ENCODE peak calls at places on chromosomes 2 and 18, in five cellular contexts. P, V, D, C and L are unnamed samples.

GRCh38 chr2:26724004-26724750 is 31.7 kb downstream of the KCNK3 start:
- DNase-seq in P (no peak), V (peak), D (peak), C (peak), L (no peak)

GRCh38 chr18:2906522-2907458 is 60.0 kb downstream of the EMILIN2 start:
- DNase-seq in P (peak), V (no peak), D (no peak), C (peak), L (peak)

GRCh38 chr2:121243821-121244460 is 41.1 kb downstream of the TFCP2L1 start:
- DNase-seq in P (peak), V (no peak), D (no peak), C (no peak), L (no peak)

GRCh38 chr2:176147790-176148496 is 3.4 kb upstream of the HOXD4 start:
- DNase-seq in P (no peak), V (no peak), D (no peak), C (no peak), L (no peak)

GRCh38 chr2:74566423-74567085 is 12.0 kb downstream of the DOK1 start:
- DNase-seq in P (no peak), V (no peak), D (no peak), C (no peak), L (no peak)

GRCh38 chr2:112481528-112482228 is at the start of gene TTL:
- DNase-seq in P (peak), V (peak), D (no peak), C (peak), L (peak)

GRCh38 chr2:46644690-46645385 is 165.5 kb downstream of the TMEM247 start:
- DNase-seq in P (no peak), V (no peak), D (no peak), C (peak), L (no peak)

GRCh38 chr18:12121175-12122095 is 27.8 kb downstream of the ANKRD62 start:
- DNase-seq in P (no peak), V (no peak), D (peak), C (peak), L (no peak)

GRCh38 chr2:159584796-159585195 is 31.6 kb downstream of the BAZ2B start:
- DNase-seq in P (no peak), V (no peak), D (no peak), C (no peak), L (no peak)

GRCh38 chr2:42495611-42496010 is 1.8 kb upstream of the KCNG3 start:
- DNase-seq in P (no peak), V (no peak), D (no peak), C (no peak), L (no peak)

GRCh38 chr2:154452906-154453493 is 245.5 kb upstream of the KCNJ3 start:
- DNase-seq in P (no peak), V (no peak), D (peak), C (peak), L (no peak)

GRCh38 chr2:111692311-111692710 is 191.7 kb downstream of the ANAPC1 start:
- DNase-seq in P (no peak), V (no peak), D (no peak), C (no peak), L (no peak)

GRCh38 chr2:191844706-191845105 is 2.2 kb downstream of the CAVIN2 start:
- DNase-seq in P (no peak), V (no peak), D (no peak), C (no peak), L (no peak)

GRCh38 chr2:169849710-169850109 is 22.5 kb downstream of the UBR3 start:
- DNase-seq in P (no peak), V (no peak), D (no peak), C (no peak), L (no peak)

DNA sequence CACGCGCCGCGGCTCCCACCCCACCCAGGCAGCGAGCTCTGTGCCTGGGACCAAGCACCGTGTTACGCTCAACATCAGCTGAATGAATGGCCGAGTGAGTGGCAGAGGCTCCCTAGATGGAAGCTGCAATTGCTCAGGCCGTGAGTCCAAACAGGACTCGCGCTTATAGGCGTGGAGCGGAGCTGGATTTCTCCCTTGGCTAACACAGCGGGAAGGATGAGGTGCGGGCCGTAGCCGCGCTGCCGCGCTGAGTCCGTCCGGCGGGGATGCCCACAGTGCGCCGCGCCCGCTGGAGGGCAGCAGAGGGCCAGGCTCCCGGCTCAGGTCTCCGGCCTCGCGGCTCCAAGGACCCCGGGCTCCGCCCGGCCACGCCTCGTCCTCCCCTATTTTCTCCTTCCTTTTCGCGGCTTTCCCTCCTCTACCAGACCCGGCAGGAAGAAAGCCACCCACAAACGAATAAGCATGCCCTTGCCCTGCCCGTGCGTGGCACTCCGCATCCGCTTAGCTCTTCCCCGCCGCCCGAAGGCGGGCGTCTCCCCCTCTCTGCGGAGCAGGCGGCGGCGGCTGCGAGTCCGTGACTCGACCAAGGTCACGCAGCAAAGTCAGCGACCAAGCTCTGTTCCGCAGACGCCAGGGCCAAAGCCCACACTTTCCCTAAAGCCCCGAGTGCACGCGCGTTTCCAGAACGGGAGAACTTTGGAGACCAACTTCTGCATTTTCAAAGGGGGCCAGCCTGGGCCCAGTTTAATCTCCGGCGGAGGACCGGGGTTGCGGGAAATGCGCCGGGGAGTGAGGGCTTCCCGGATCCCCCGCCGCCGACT is 48.5 kb downstream of the KCNIP3 start:
- DNase-seq in P (peak), V (peak), D (peak), C (peak), L (peak)
- TF ChIP-seq POLR2A in P (no peak), V (no peak), D (no peak), C (no peak), L (no peak)

GRCh38 chr2:238524584-238524983 is 97.9 kb downstream of the ASB1 start:
- DNase-seq in P (no peak), V (no peak), D (no peak), C (no peak), L (no peak)

GRCh38 chr2:238521870-238522269 is 95.1 kb downstream of the ASB1 start:
- DNase-seq in P (no peak), V (no peak), D (no peak), C (no peak), L (no peak)

GRCh38 chr2:238521002-238521401 is 94.3 kb downstream of the ASB1 start:
- DNase-seq in P (no peak), V (no peak), D (no peak), C (no peak), L (no peak)

GRCh38 chr2:238525990-238526389 is 99.3 kb downstream of the ASB1 start:
- DNase-seq in P (no peak), V (no peak), D (no peak), C (no peak), L (no peak)

GRCh38 chr2:238523158-238524110 is 96.7 kb downstream of the ASB1 start:
- DNase-seq in P (no peak), V (peak), D (no peak), C (no peak), L (no peak)
- TF ChIP-seq POLR2AphosphoS5 in P (no peak), V (peak), D (no peak), C (no peak), L (no peak)

GRCh38 chr2:127106998-127107621 is at the start of gene BIN1:
- DNase-seq in P (peak), V (peak), D (peak), C (peak), L (peak)
- TF ChIP-seq POLR2A in P (no peak), V (peak), D (no peak), C (peak), L (no peak)

DNA sequence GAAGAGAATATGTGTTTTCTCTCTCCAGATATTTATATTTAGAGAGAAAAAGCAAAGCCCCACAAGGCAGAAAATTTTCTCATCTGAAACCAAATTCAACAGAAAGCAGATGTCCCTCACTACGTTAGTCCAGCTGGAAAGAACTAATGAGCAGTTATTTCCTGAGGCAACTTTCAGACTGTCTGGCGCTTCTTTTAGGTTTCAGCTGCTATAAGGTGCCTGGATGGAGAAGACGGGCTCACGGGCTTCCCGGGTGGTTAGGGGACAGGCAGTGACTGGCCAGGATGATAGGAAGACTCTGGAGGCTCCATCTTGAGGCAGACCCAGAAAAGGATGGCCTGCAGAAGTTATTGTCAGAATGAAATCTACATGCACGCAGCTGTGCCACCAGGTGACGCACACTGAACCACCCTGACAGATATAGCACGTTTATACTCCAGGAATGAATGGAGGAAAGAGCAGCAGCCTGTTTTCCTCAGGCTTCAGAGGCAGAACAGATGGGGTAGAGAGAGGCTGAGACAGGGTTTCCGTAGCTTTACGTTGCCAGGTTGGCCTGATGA is 50.7 kb downstream of the MRPL35 start:
- DNase-seq in P (no peak), V (peak), D (no peak), C (no peak), L (no peak)
- TF ChIP-seq POLR2AphosphoS5 in P (no peak), V (peak), D (no peak), C (no peak), L (peak)

GRCh38 chr2:233061591-233062446 is 1.7 kb downstream of the INPP5D start:
- DNase-seq in P (peak), V (peak), D (no peak), C (peak), L (no peak)
- TF ChIP-seq POLR2A in P (no peak), V (no peak), D (no peak), C (peak), L (no peak)